ENCODE peak calls at places on chromosomes 2 and 18, in seven cellular contexts. G, P, J, C, V, N and E are unnamed samples.

GRCh38 chr2:47357475-47357874 is 45.5 kb upstream of the MSH2 start:
- DNase-seq in G (no peak), P (no peak), J (no peak), C (no peak), V (peak), N (peak), E (no peak)

GRCh38 chr2:119212139-119212800 is 11.4 kb upstream of the STEAP3 start:
- DNase-seq in G (no peak), P (peak), J (no peak), C (no peak), V (no peak), N (no peak), E (no peak)

GRCh38 chr18:32956591-32957310 is 183.9 kb upstream of the KLHL14 start:
- DNase-seq in G (no peak), P (peak), J (no peak), C (no peak), V (no peak), N (no peak), E (no peak)

GRCh38 chr2:196018037-196018436 is 50.6 kb downstream of the DNAH7 start:
- DNase-seq in G (no peak), P (no peak), J (no peak), C (no peak), V (no peak), N (no peak), E (no peak)

GRCh38 chr2:229273384-229274338 is 2.6 kb upstream of the PID1 start:
- DNase-seq in G (peak), P (no peak), J (peak), C (peak), V (peak), N (peak), E (no peak)

GRCh38 chr2:46481541-46482193 is 2.3 kb downstream of the TMEM247 start:
- DNase-seq in G (no peak), P (no peak), J (peak), C (no peak), V (peak), N (peak), E (no peak)

GRCh38 chr2:85830645-85831044 is 58.1 kb downstream of the ST3GAL5 start:
- DNase-seq in G (no peak), P (no peak), J (no peak), C (no peak), V (no peak), N (no peak), E (no peak)

GRCh38 chr2:128422571-128422970 is 103.9 kb upstream of the HS6ST1 start:
- DNase-seq in G (no peak), P (no peak), J (peak), C (no peak), V (no peak), N (peak), E (no peak)

GRCh38 chr18:13268035-13268700 is 49.6 kb downstream of the LDLRAD4 start:
- DNase-seq in G (no peak), P (no peak), J (no peak), C (no peak), V (no peak), N (peak), E (peak)

GRCh38 chr2:14978836-14979235 is 346.3 kb downstream of the LRATD1 start:
- DNase-seq in G (no peak), P (no peak), J (no peak), C (no peak), V (no peak), N (no peak), E (no peak)

GRCh38 chr2:232138441-232138840 is 176.9 kb downstream of the DIS3L2 start:
- DNase-seq in G (no peak), P (no peak), J (no peak), C (no peak), V (no peak), N (no peak), E (no peak)

GRCh38 chr18:34287825-34288224 is 63.1 kb upstream of the NOL4 start:
- DNase-seq in G (no peak), P (no peak), J (no peak), C (no peak), V (no peak), N (no peak), E (no peak)